ENCODE peak calls at places on chromosomes 4 and X, in seven cellular contexts. W is GM12878, M is H1, N is HepG2, P is SK-N-SH, C is K562, V is NT2/D1. A is an unnamed sample.
A peak's percentile ranks its signal among the peaks of the same experiment; 100 is the strongest.

GRCh38 chrX:1536712-1537030 is 314 bp downstream of the P2RY8 start:
- DNase-seq in C (no peak), W (no peak), M (no peak), P (no peak), V (no peak), N (no peak), A (no peak)

GRCh38 chr4:13298655-13299054 is 185.5 kb downstream of the RAB28 start:
- DNase-seq in V (no peak), C (no peak), N (peak; percentile 40), W (no peak), M (no peak), P (no peak), A (no peak)

GRCh38 chr4:173403051-173403450 is 4.1 kb upstream of the SCRG1 start:
- DNase-seq in C (no peak), M (no peak), P (no peak), V (no peak), N (no peak), W (no peak), A (no peak)

GRCh38 chrX:106177106-106177981 is 9.2 kb downstream of the PWWP3B start:
- DNase-seq in V (peak; percentile 73), N (no peak), M (peak; percentile 72), W (no peak), C (peak; percentile 6), P (no peak), A (no peak)

GRCh38 chr4:26197018-26197779 is 123.6 kb upstream of the RBPJ start:
- DNase-seq in P (no peak), N (no peak), M (no peak), C (no peak), V (no peak), W (peak; percentile 89), A (peak; percentile 98)

GRCh38 chrX:147877726-147878125 is 34.0 kb upstream of the FMR1 start:
- DNase-seq in M (no peak), P (no peak), W (no peak), C (no peak), N (no peak), V (no peak), A (no peak)

GRCh38 chr4:130545171-130545570 is 1449.2 kb downstream of the C4orf33 start:
- DNase-seq in V (no peak), C (no peak), W (no peak), P (no peak), M (no peak), N (no peak), A (no peak)

GRCh38 chr4:10582059-10582686 is 102.4 kb downstream of the CLNK start:
- DNase-seq in V (peak; percentile 18), N (peak; percentile 12), P (peak; percentile 27), C (peak; percentile 60), M (no peak), W (no peak), A (peak; percentile 54)

GRCh38 chrX:31178769-31179125 is 106.9 kb upstream of the FTHL17 start:
- DNase-seq in P (no peak), M (no peak), N (no peak), C (no peak), V (no peak), W (no peak), A (no peak)

GRCh38 chr4:157121396-157121795 is 45.4 kb downstream of the GLRB start:
- DNase-seq in V (no peak), C (no peak), W (no peak), P (no peak), N (no peak), M (no peak), A (no peak)

GRCh38 chrX:50581405-50581804 is 110.8 kb upstream of the DGKK start:
- DNase-seq in C (no peak), M (no peak), V (peak; percentile 49), P (no peak), W (no peak), N (no peak), A (no peak)

GRCh38 chr4:151035321-151035720 is 20.2 kb upstream of the LRBA start:
- DNase-seq in C (no peak), P (no peak), N (peak; percentile 41), M (no peak), W (no peak), V (no peak), A (no peak)

GRCh38 chr4:139789096-139789495 is 123.5 kb downstream of the MGST2 start:
- DNase-seq in V (no peak), N (no peak), W (no peak), C (no peak), P (no peak), M (no peak), A (no peak)

GRCh38 chr4:173508386-173509002 is 21.5 kb downstream of the HAND2 start:
- DNase-seq in C (no peak), V (no peak), M (peak; percentile 60), P (peak; percentile 55), N (no peak), W (no peak), A (no peak)

GRCh38 chr4:185821029-185821419 is 9.0 kb upstream of the SORBS2 start:
- DNase-seq in V (no peak), W (no peak), P (no peak), C (no peak), N (no peak), M (no peak), A (no peak)

GRCh38 chr4:71550220-71551190 is 211.7 kb downstream of the SLC4A4 start:
- DNase-seq in N (no peak), W (no peak), C (no peak), M (no peak), P (no peak), V (no peak), A (no peak)

GRCh38 chrX:2546496-2546895 is 45.7 kb upstream of the DHRSX start:
- DNase-seq in N (no peak), C (no peak), P (no peak), W (no peak), M (no peak), V (no peak), A (no peak)

GRCh38 chr4:38152305-38152704 is 192.1 kb downstream of the PTTG2 start:
- DNase-seq in W (no peak), C (no peak), M (no peak), V (no peak), N (no peak), P (no peak), A (no peak)

GRCh38 chrX:24012266-24012665 is 14.7 kb downstream of the KLHL15 start:
- DNase-seq in P (no peak), V (no peak), W (no peak), N (no peak), M (no peak), C (no peak), A (no peak)

GRCh38 chr4:145731026-145731425 is 51.1 kb downstream of the C4orf51 start:
- DNase-seq in V (no peak), C (no peak), P (no peak), W (no peak), N (peak; percentile 77), M (no peak), A (no peak)

GRCh38 chrX:106874075-106874474 is 29.1 kb downstream of the RIPPLY1 start:
- DNase-seq in W (no peak), V (no peak), P (peak; percentile 10), C (peak; percentile 6), M (no peak), N (peak; percentile 4), A (no peak)

GRCh38 chrX:153831435-153832150 is 1.2 kb upstream of the PDZD4 start:
- DNase-seq in N (no peak), C (no peak), P (no peak), M (no peak), V (no peak), W (no peak), A (no peak)

GRCh38 chrX:13658602-13659001 is 5.7 kb downstream of the TCEANC start:
- DNase-seq in P (peak; percentile 40), V (no peak), M (no peak), N (peak; percentile 34), C (peak; percentile 12), W (no peak), A (peak; percentile 35)

DNA sequence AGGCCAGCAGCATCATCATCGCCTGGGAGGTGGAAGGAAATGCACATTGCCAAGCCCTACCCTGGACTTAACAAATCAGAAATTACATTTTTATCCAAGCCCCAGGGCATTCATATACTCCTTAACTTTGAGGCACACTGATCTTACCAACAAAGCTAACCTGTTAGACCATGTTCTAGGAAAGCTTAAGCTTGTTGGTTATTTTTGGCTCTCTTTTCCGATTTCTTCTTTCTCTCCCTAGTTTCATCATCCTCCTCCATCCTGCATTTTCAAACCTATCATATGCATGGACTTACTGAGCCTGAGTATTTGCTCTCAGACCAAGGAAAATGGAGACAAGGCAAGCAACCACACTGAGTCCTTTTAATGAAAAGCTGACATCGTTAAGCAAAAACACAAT is 133.4 kb downstream of the OPHN1 start:
- DNase-seq in C (no peak), P (no peak), N (no peak), M (no peak), W (no peak), V (no peak), A (no peak)
- TF ChIP-seq YY1 in C (no peak), P (no peak), N (no peak), M (no peak), W (no peak), V (no peak), A (no peak)

GRCh38 chr4:154738426-154738825 is 5.4 kb upstream of the LRAT start:
- DNase-seq in M (no peak), P (no peak), C (no peak), V (no peak), W (no peak), N (no peak), A (no peak)
- TF ChIP-seq YY1 in M (no peak), P (no peak), C (no peak), V (no peak), W (no peak), N (no peak), A (no peak)

DNA sequence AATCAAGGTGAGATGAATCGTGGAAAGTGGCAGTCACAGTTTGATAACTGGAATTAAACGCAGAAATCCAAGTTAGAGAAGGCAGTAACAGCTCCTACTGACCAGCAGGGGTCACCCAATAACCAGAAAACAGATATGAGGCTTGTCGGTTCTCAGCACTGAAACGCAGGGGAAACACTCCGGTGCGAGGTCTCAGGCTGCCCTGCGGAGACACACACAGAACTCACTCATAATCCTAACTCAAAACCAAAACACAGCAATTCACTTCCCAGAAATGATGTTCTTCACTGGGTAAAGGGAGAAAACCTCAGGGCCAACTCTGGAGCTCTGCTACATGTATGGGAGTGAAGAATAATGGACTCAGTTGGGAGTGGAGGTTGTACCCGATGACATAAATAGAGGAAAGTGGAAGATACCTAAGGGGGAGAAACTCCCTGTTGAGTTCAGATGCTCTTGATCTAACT is 384.4 kb downstream of the RAPGEF2 start:
- DNase-seq in N (peak; percentile 68), M (peak; percentile 63), V (peak; percentile 55), P (peak; percentile 56), C (peak; percentile 69), W (peak; percentile 17), A (peak; percentile 65)
- TF ChIP-seq YY1 in N (no peak), M (no peak), V (no peak), P (no peak), C (no peak), W (no peak), A (no peak)

DNA sequence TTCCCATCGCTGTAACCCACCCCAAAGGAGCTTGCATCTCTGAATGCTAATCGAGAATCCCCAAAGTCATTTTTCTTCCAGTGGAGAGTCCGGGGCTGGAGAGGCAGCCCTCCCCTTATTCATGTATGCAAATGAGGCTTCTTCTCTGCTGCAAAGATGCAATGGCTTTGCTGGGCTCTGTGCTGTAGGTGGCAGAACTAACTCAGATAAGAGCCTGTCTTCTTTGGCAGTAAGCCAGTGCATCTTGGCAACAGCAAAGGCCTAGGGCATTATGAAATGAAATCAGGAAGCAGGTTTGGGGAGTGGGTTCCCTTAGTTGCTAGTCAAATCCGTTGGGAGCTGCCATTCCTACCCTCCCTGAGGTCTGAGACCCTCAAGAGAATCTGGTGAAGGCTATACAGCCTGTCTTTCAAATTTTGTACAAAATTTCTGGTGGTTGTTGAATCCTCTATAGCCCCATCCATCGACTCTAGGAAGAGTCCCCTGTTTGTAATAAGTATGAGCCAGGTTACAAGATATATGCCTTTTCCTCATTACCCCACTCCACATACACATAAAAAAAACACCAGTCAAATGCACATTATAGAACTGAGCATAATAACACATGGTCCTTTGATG is 290.6 kb upstream of the TAPT1 start:
- DNase-seq in C (no peak), P (peak; percentile 63), M (no peak), N (no peak), W (no peak), V (peak; percentile 36), A (no peak)
- TF ChIP-seq YY1 in C (no peak), P (no peak), M (no peak), N (no peak), W (no peak), V (no peak), A (no peak)